ENCODE peak calls at places on chromosomes 11 and 22, in ten cellular contexts. One of them, this sample, is unnamed. For H3K27me3, the result is how much of the 10 kb centered on the place peaks cover.

GRCh38 chr11:130675456-130675855 is 227.0 kb downstream of the ADAMTS15 start:
- DNase-seq in K562: no peak
- DNase-seq in HepG2: no peak
- DNase-seq in stomach: no peak
- DNase-seq in GM12878: no peak
- DNase-seq in tibial nerve: peak
- DNase-seq in H1: no peak
- DNase-seq in suprapubic skin: peak
- DNase-seq in ovary: peak
- DNase-seq in esophagus muscularis mucosa: no peak
- DNase-seq in this sample: peak

GRCh38 chr11:12744831-12745502 is 70.7 kb downstream of the TEAD1 start:
- DNase-seq in ovary: no peak
- DNase-seq in esophagus muscularis mucosa: no peak
- DNase-seq in suprapubic skin: no peak
- DNase-seq in GM12878: no peak
- DNase-seq in HepG2: no peak
- DNase-seq in tibial nerve: no peak
- DNase-seq in stomach: no peak
- DNase-seq in K562: no peak
- DNase-seq in H1: no peak
- DNase-seq in this sample: no peak

GRCh38 chr11:114651145-114651718 is 27.1 kb upstream of the NXPE2 start:
- DNase-seq in GM12878: no peak
- DNase-seq in tibial nerve: no peak
- DNase-seq in H1: no peak
- DNase-seq in stomach: no peak
- DNase-seq in K562: no peak
- DNase-seq in esophagus muscularis mucosa: no peak
- DNase-seq in suprapubic skin: no peak
- DNase-seq in HepG2: no peak
- DNase-seq in ovary: no peak
- DNase-seq in this sample: peak

GRCh38 chr11:94762208-94762607 is 5.9 kb upstream of the AMOTL1 start:
- DNase-seq in H1: no peak
- DNase-seq in K562: peak
- DNase-seq in tibial nerve: no peak
- DNase-seq in GM12878: no peak
- DNase-seq in HepG2: no peak
- DNase-seq in stomach: no peak
- DNase-seq in suprapubic skin: no peak
- DNase-seq in ovary: no peak
- DNase-seq in esophagus muscularis mucosa: no peak
- DNase-seq in this sample: no peak

GRCh38 chr11:68014157-68014965 is 4.2 kb downstream of the ALDH3B1 start:
- DNase-seq in suprapubic skin: no peak
- DNase-seq in stomach: peak
- DNase-seq in HepG2: no peak
- DNase-seq in H1: no peak
- DNase-seq in K562: no peak
- DNase-seq in ovary: peak
- DNase-seq in GM12878: no peak
- DNase-seq in esophagus muscularis mucosa: no peak
- DNase-seq in tibial nerve: peak
- DNase-seq in this sample: peak

GRCh38 chr11:130166457-130166784 is 6.8 kb downstream of the ST14 start:
- DNase-seq in esophagus muscularis mucosa: no peak
- DNase-seq in stomach: peak
- DNase-seq in GM12878: no peak
- DNase-seq in HepG2: peak
- DNase-seq in H1: no peak
- DNase-seq in tibial nerve: no peak
- DNase-seq in ovary: no peak
- DNase-seq in suprapubic skin: no peak
- DNase-seq in K562: peak
- DNase-seq in this sample: peak

GRCh38 chr11:67510023-67510345 is 2.0 kb upstream of the CDK2AP2 start:
- DNase-seq in HepG2: no peak
- DNase-seq in H1: no peak
- DNase-seq in suprapubic skin: no peak
- DNase-seq in tibial nerve: no peak
- DNase-seq in esophagus muscularis mucosa: no peak
- DNase-seq in stomach: no peak
- DNase-seq in K562: no peak
- DNase-seq in ovary: no peak
- DNase-seq in GM12878: no peak
- DNase-seq in this sample: no peak

GRCh38 chr22:19902245-19902699 is 39.3 kb upstream of the COMT start:
- DNase-seq in H1: no peak
- DNase-seq in ovary: no peak
- DNase-seq in suprapubic skin: no peak
- DNase-seq in esophagus muscularis mucosa: no peak
- DNase-seq in HepG2: peak
- DNase-seq in tibial nerve: no peak
- DNase-seq in GM12878: no peak
- DNase-seq in K562: no peak
- DNase-seq in stomach: no peak
- DNase-seq in this sample: no peak

GRCh38 chr11:65863889-65864757 is 3.9 kb downstream of the MUS81 start:
- DNase-seq in GM12878: no peak
- DNase-seq in HepG2: no peak
- DNase-seq in H1: no peak
- DNase-seq in stomach: no peak
- DNase-seq in esophagus muscularis mucosa: no peak
- DNase-seq in tibial nerve: no peak
- DNase-seq in K562: no peak
- DNase-seq in ovary: peak
- DNase-seq in suprapubic skin: no peak
- DNase-seq in this sample: no peak

DNA sequence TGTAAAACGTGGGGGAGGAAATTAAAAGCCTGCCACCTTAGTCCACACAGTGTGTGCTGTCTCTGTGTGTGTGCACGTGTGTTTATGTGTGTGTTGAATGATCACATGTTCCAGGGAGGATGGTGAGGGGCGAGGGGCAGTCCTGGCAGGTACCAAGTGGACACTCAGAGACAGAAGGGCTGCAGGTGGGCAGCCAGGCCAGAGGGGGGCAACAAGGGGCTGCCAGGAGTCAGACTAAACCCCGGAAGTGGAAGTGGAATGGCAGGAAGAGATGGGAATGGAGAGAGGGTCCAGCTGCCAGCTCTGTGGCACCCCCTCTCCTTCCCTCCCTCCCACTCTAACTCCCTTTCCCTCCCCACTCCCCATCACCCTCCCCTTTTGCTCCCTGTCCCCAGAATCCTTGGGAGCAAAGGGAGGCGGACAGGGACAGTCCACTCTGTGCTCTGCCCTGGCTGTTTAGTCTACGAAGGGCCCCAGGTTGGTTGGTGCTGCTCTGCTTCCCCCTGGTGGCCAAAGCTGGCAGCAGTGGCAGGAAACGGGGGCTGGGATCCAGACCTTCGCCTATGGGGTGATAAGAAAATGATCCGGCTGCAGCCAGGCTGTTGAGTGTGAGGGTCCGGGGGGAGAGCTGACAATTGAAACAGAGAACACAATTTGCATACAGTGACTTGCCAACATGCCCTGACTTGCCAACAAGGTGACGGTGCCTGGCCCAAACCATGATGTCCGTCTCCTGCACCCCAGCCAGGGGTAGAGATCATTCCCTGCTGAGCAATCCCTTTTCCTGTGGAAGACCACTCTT is 24.4 kb downstream of the P2RY2 start:
- DNase-seq in ovary: peak
- DNase-seq in tibial nerve: peak
- DNase-seq in H1: no peak
- DNase-seq in suprapubic skin: no peak
- DNase-seq in K562: peak
- DNase-seq in stomach: peak
- DNase-seq in HepG2: peak
- DNase-seq in GM12878: peak
- DNase-seq in esophagus muscularis mucosa: no peak
- DNase-seq in this sample: peak
- H3K4me3 ChIP-seq in ovary: peak
- H3K4me3 ChIP-seq in tibial nerve: no peak
- H3K4me3 ChIP-seq in H1: peak
- H3K4me3 ChIP-seq in suprapubic skin: peak
- H3K4me3 ChIP-seq in K562: peak
- H3K4me3 ChIP-seq in stomach: peak
- H3K4me3 ChIP-seq in HepG2: peak
- H3K4me3 ChIP-seq in GM12878: no peak
- H3K4me3 ChIP-seq in esophagus muscularis mucosa: peak
- H3K4me3 ChIP-seq in this sample: no peak

GRCh38 chr11:45818961-45819605 is 14.1 kb downstream of the SLC35C1 start:
- DNase-seq in esophagus muscularis mucosa: no peak
- DNase-seq in H1: no peak
- DNase-seq in HepG2: no peak
- DNase-seq in ovary: no peak
- DNase-seq in suprapubic skin: peak
- DNase-seq in stomach: no peak
- DNase-seq in K562: no peak
- DNase-seq in tibial nerve: no peak
- DNase-seq in GM12878: peak
- DNase-seq in this sample: no peak

GRCh38 chr11:45817191-45817590 is 12.2 kb downstream of the SLC35C1 start:
- DNase-seq in stomach: no peak
- DNase-seq in K562: no peak
- DNase-seq in HepG2: no peak
- DNase-seq in tibial nerve: no peak
- DNase-seq in esophagus muscularis mucosa: no peak
- DNase-seq in GM12878: peak
- DNase-seq in suprapubic skin: peak
- DNase-seq in H1: no peak
- DNase-seq in ovary: no peak
- DNase-seq in this sample: no peak

GRCh38 chr11:45812581-45813548 is 7.9 kb downstream of the SLC35C1 start:
- DNase-seq in stomach: no peak
- DNase-seq in HepG2: no peak
- DNase-seq in esophagus muscularis mucosa: no peak
- DNase-seq in suprapubic skin: peak
- DNase-seq in GM12878: no peak
- DNase-seq in ovary: no peak
- DNase-seq in K562: no peak
- DNase-seq in H1: no peak
- DNase-seq in tibial nerve: no peak
- DNase-seq in this sample: no peak

GRCh38 chr11:45816614-45817013 is 11.7 kb downstream of the SLC35C1 start:
- DNase-seq in K562: no peak
- DNase-seq in tibial nerve: no peak
- DNase-seq in suprapubic skin: peak
- DNase-seq in HepG2: no peak
- DNase-seq in ovary: no peak
- DNase-seq in stomach: no peak
- DNase-seq in H1: no peak
- DNase-seq in esophagus muscularis mucosa: no peak
- DNase-seq in GM12878: no peak
- DNase-seq in this sample: peak

GRCh38 chr11:45815747-45816146 is 10.8 kb downstream of the SLC35C1 start:
- DNase-seq in K562: peak
- DNase-seq in HepG2: no peak
- DNase-seq in ovary: no peak
- DNase-seq in GM12878: no peak
- DNase-seq in suprapubic skin: peak
- DNase-seq in H1: no peak
- DNase-seq in esophagus muscularis mucosa: no peak
- DNase-seq in stomach: no peak
- DNase-seq in tibial nerve: no peak
- DNase-seq in this sample: no peak
- TF ChIP-seq EP300 in K562: no peak
- TF ChIP-seq EP300 in HepG2: no peak
- TF ChIP-seq EP300 in ovary: no peak
- TF ChIP-seq EP300 in GM12878: no peak
- TF ChIP-seq EP300 in suprapubic skin: no peak
- TF ChIP-seq EP300 in H1: no peak
- TF ChIP-seq EP300 in esophagus muscularis mucosa: no peak
- TF ChIP-seq EP300 in stomach: no peak
- TF ChIP-seq EP300 in tibial nerve: no peak
- TF ChIP-seq EP300 in this sample: no peak

GRCh38 chr11:28529046-28529445 is 420.9 kb downstream of the METTL15 start:
- DNase-seq in stomach: no peak
- DNase-seq in H1: no peak
- DNase-seq in K562: no peak
- DNase-seq in esophagus muscularis mucosa: no peak
- DNase-seq in HepG2: no peak
- DNase-seq in ovary: no peak
- DNase-seq in GM12878: no peak
- DNase-seq in tibial nerve: no peak
- DNase-seq in suprapubic skin: no peak
- DNase-seq in this sample: no peak
- H3K27me3 ChIP-seq in stomach: under half
- H3K27me3 ChIP-seq in H1: under half
- H3K27me3 ChIP-seq in K562: under half
- H3K27me3 ChIP-seq in esophagus muscularis mucosa: under half
- H3K27me3 ChIP-seq in HepG2: under half
- H3K27me3 ChIP-seq in ovary: under half
- H3K27me3 ChIP-seq in GM12878: under half
- H3K27me3 ChIP-seq in tibial nerve: under half
- H3K27me3 ChIP-seq in suprapubic skin: under half
- H3K27me3 ChIP-seq in this sample: under half

GRCh38 chr11:61868601-61869476 is 22.5 kb downstream of the FADS3 start:
- DNase-seq in GM12878: no peak
- DNase-seq in ovary: no peak
- DNase-seq in esophagus muscularis mucosa: no peak
- DNase-seq in suprapubic skin: no peak
- DNase-seq in stomach: no peak
- DNase-seq in K562: no peak
- DNase-seq in HepG2: no peak
- DNase-seq in H1: no peak
- DNase-seq in tibial nerve: no peak
- DNase-seq in this sample: no peak
- H3K4me3 ChIP-seq in GM12878: no peak
- H3K4me3 ChIP-seq in ovary: no peak
- H3K4me3 ChIP-seq in esophagus muscularis mucosa: no peak
- H3K4me3 ChIP-seq in suprapubic skin: no peak
- H3K4me3 ChIP-seq in stomach: no peak
- H3K4me3 ChIP-seq in K562: no peak
- H3K4me3 ChIP-seq in HepG2: no peak
- H3K4me3 ChIP-seq in H1: no peak
- H3K4me3 ChIP-seq in tibial nerve: no peak
- H3K4me3 ChIP-seq in this sample: no peak

GRCh38 chr22:30889996-30890480 is 78.5 kb downstream of the MORC2 start:
- DNase-seq in suprapubic skin: peak
- DNase-seq in GM12878: no peak
- DNase-seq in tibial nerve: no peak
- DNase-seq in esophagus muscularis mucosa: no peak
- DNase-seq in K562: no peak
- DNase-seq in stomach: no peak
- DNase-seq in ovary: no peak
- DNase-seq in H1: no peak
- DNase-seq in HepG2: no peak
- DNase-seq in this sample: no peak
- TF ChIP-seq EP300 in suprapubic skin: no peak
- TF ChIP-seq EP300 in GM12878: no peak
- TF ChIP-seq EP300 in tibial nerve: no peak
- TF ChIP-seq EP300 in esophagus muscularis mucosa: no peak
- TF ChIP-seq EP300 in K562: no peak
- TF ChIP-seq EP300 in stomach: no peak
- TF ChIP-seq EP300 in ovary: no peak
- TF ChIP-seq EP300 in H1: no peak
- TF ChIP-seq EP300 in HepG2: no peak
- TF ChIP-seq EP300 in this sample: no peak